ENCODE peak calls at places on chromosomes 11 and 22, in five cellular contexts. One of them, this sample, is unnamed.

GRCh38 chr11:117179048-117179999 is 781 bp downstream of the SIDT2 start:
- DNase-seq in tibial nerve: no peak
- DNase-seq in GM12878: peak
- DNase-seq in SK-N-SH: no peak
- DNase-seq in ovary: peak
- DNase-seq in this sample: no peak

GRCh38 chr11:67507242-67507890 is 596 bp downstream of the CDK2AP2 start:
- DNase-seq in tibial nerve: peak
- DNase-seq in GM12878: no peak
- DNase-seq in SK-N-SH: no peak
- DNase-seq in ovary: no peak
- DNase-seq in this sample: no peak

GRCh38 chr22:18055619-18056160 is 22.1 kb upstream of the PEX26 start:
- DNase-seq in tibial nerve: no peak
- DNase-seq in GM12878: no peak
- DNase-seq in SK-N-SH: no peak
- DNase-seq in ovary: no peak
- DNase-seq in this sample: no peak

GRCh38 chr11:116135897-116136296 is 631.7 kb upstream of the CADM1 start:
- DNase-seq in tibial nerve: no peak
- DNase-seq in GM12878: no peak
- DNase-seq in SK-N-SH: no peak
- DNase-seq in ovary: no peak
- DNase-seq in this sample: no peak

GRCh38 chr11:73184953-73185671 is 33.0 kb upstream of the P2RY2 start:
- DNase-seq in tibial nerve: no peak
- DNase-seq in GM12878: no peak
- DNase-seq in SK-N-SH: peak
- DNase-seq in ovary: no peak
- DNase-seq in this sample: no peak

GRCh38 chr22:32725369-32725988 is 76.0 kb upstream of the TIMP3 start:
- DNase-seq in tibial nerve: no peak
- DNase-seq in GM12878: no peak
- DNase-seq in SK-N-SH: no peak
- DNase-seq in ovary: no peak
- DNase-seq in this sample: no peak

GRCh38 chr11:102457865-102458264 is 5.3 kb upstream of the TMEM123 start:
- DNase-seq in tibial nerve: no peak
- DNase-seq in GM12878: no peak
- DNase-seq in SK-N-SH: no peak
- DNase-seq in ovary: no peak
- DNase-seq in this sample: no peak

GRCh38 chr11:132848336-132848735 is 684.0 kb downstream of the OPCML start:
- DNase-seq in tibial nerve: no peak
- DNase-seq in GM12878: no peak
- DNase-seq in SK-N-SH: no peak
- DNase-seq in ovary: no peak
- DNase-seq in this sample: no peak

GRCh38 chr11:134231958-134232674 is 7.6 kb downstream of the VPS26B start:
- DNase-seq in tibial nerve: no peak
- DNase-seq in GM12878: no peak
- DNase-seq in SK-N-SH: peak
- DNase-seq in ovary: no peak
- DNase-seq in this sample: no peak

GRCh38 chr11:132408877-132409276 is 1038.5 kb downstream of the NTM start:
- DNase-seq in tibial nerve: no peak
- DNase-seq in GM12878: peak
- DNase-seq in SK-N-SH: no peak
- DNase-seq in ovary: no peak
- DNase-seq in this sample: no peak

GRCh38 chr11:129611661-129612566 is 203.7 kb upstream of the TMEM45B start:
- DNase-seq in tibial nerve: no peak
- DNase-seq in GM12878: no peak
- DNase-seq in SK-N-SH: no peak
- DNase-seq in ovary: no peak
- DNase-seq in this sample: peak
- TF ChIP-seq EP300 in tibial nerve: no peak
- TF ChIP-seq EP300 in GM12878: no peak
- TF ChIP-seq EP300 in SK-N-SH: no peak
- TF ChIP-seq EP300 in ovary: no peak
- TF ChIP-seq EP300 in this sample: no peak

GRCh38 chr22:24543068-24543675 is 11.8 kb downstream of the GUCD1 start:
- DNase-seq in tibial nerve: no peak
- DNase-seq in GM12878: no peak
- DNase-seq in SK-N-SH: no peak
- DNase-seq in ovary: no peak
- DNase-seq in this sample: no peak

GRCh38 chr22:24543679-24544243 is 11.2 kb downstream of the GUCD1 start:
- DNase-seq in tibial nerve: no peak
- DNase-seq in GM12878: no peak
- DNase-seq in SK-N-SH: no peak
- DNase-seq in ovary: no peak
- DNase-seq in this sample: no peak

GRCh38 chr22:24542641-24543040 is 12.3 kb downstream of the GUCD1 start:
- DNase-seq in tibial nerve: no peak
- DNase-seq in GM12878: no peak
- DNase-seq in SK-N-SH: no peak
- DNase-seq in ovary: no peak
- DNase-seq in this sample: no peak

GRCh38 chr22:24540470-24540869 is 14.5 kb downstream of the GUCD1 start:
- DNase-seq in tibial nerve: no peak
- DNase-seq in GM12878: no peak
- DNase-seq in SK-N-SH: no peak
- DNase-seq in ovary: no peak
- DNase-seq in this sample: no peak

GRCh38 chr22:24541681-24542515 is 13.0 kb downstream of the GUCD1 start:
- DNase-seq in tibial nerve: no peak
- DNase-seq in GM12878: no peak
- DNase-seq in SK-N-SH: no peak
- DNase-seq in ovary: no peak
- DNase-seq in this sample: no peak
- TF ChIP-seq EP300 in tibial nerve: no peak
- TF ChIP-seq EP300 in GM12878: no peak
- TF ChIP-seq EP300 in SK-N-SH: no peak
- TF ChIP-seq EP300 in ovary: no peak
- TF ChIP-seq EP300 in this sample: no peak

DNA sequence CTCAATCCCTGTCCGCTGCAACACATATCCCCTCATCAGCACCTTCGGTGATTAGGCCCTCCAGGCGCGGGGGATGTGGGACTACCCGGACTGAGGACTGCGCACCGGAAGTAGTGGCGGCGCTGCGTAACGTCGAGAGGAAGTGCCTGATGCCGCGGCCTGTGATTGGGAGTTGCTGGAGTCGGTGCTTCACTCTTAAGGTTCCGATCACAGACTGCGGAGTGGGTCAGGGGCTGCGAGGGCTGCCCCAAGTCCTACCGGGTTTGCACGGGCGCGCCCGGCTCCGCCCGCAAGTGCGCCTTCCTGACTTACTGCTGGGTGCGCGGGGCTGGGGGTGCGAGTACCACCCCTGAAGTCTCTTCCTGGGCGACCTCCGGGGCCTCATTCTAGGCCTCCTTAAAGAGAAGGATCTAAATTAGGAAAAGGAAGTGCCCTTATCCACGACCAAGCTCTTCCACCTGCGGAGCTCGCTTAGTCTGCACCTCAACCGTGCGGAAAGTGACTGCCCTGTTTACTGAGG is at the start of gene ALKBH3:
- DNase-seq in tibial nerve: peak
- DNase-seq in GM12878: peak
- DNase-seq in SK-N-SH: peak
- DNase-seq in ovary: peak
- DNase-seq in this sample: peak
- TF ChIP-seq EP300 in tibial nerve: peak
- TF ChIP-seq EP300 in GM12878: no peak
- TF ChIP-seq EP300 in SK-N-SH: no peak
- TF ChIP-seq EP300 in ovary: no peak
- TF ChIP-seq EP300 in this sample: no peak

GRCh38 chr22:42938976-42939375 is 76.0 kb downstream of the PACSIN2 start:
- DNase-seq in tibial nerve: no peak
- DNase-seq in GM12878: no peak
- DNase-seq in SK-N-SH: no peak
- DNase-seq in ovary: no peak
- DNase-seq in this sample: no peak

GRCh38 chr22:42942351-42942750 is 72.6 kb downstream of the PACSIN2 start:
- DNase-seq in tibial nerve: no peak
- DNase-seq in GM12878: no peak
- DNase-seq in SK-N-SH: no peak
- DNase-seq in ovary: no peak
- DNase-seq in this sample: no peak

GRCh38 chr22:42939451-42939881 is 75.5 kb downstream of the PACSIN2 start:
- DNase-seq in tibial nerve: no peak
- DNase-seq in GM12878: no peak
- DNase-seq in SK-N-SH: no peak
- DNase-seq in ovary: no peak
- DNase-seq in this sample: no peak

GRCh38 chr22:42938449-42938848 is 76.5 kb downstream of the PACSIN2 start:
- DNase-seq in tibial nerve: no peak
- DNase-seq in GM12878: no peak
- DNase-seq in SK-N-SH: no peak
- DNase-seq in ovary: no peak
- DNase-seq in this sample: no peak

GRCh38 chr22:42939941-42940653 is 74.9 kb downstream of the PACSIN2 start:
- DNase-seq in tibial nerve: no peak
- DNase-seq in GM12878: no peak
- DNase-seq in SK-N-SH: no peak
- DNase-seq in ovary: no peak
- DNase-seq in this sample: no peak
- TF ChIP-seq EP300 in tibial nerve: peak
- TF ChIP-seq EP300 in GM12878: no peak
- TF ChIP-seq EP300 in SK-N-SH: no peak
- TF ChIP-seq EP300 in ovary: no peak
- TF ChIP-seq EP300 in this sample: no peak

GRCh38 chr11:17389205-17389956 is 922 bp upstream of the KCNJ11 start:
- DNase-seq in tibial nerve: no peak
- DNase-seq in GM12878: no peak
- DNase-seq in SK-N-SH: peak
- DNase-seq in ovary: peak
- DNase-seq in this sample: no peak
- TF ChIP-seq EP300 in tibial nerve: no peak
- TF ChIP-seq EP300 in GM12878: no peak
- TF ChIP-seq EP300 in SK-N-SH: no peak
- TF ChIP-seq EP300 in ovary: no peak
- TF ChIP-seq EP300 in this sample: no peak

DNA sequence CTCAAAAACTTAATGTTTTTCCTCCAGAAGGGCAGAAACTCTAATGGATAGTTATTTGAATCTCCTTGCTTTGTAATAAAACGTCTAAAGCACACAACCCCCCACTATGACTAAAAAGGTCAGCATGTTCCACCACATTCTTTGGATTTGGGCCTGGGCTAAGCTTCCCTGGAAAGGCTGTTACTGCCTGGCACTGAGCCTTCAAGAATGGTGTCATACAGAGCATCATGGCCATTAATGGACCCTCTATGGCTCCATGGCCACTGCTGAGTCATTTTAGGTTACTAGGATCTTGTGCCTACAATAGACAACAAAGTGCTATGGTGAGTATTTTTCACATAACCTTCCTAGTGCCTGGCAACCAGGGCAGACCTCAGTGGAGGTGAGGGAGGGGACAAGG is 242.6 kb upstream of the FAT3 start:
- DNase-seq in tibial nerve: peak
- DNase-seq in GM12878: no peak
- DNase-seq in SK-N-SH: no peak
- DNase-seq in ovary: peak
- DNase-seq in this sample: no peak
- TF ChIP-seq EP300 in tibial nerve: peak
- TF ChIP-seq EP300 in GM12878: no peak
- TF ChIP-seq EP300 in SK-N-SH: no peak
- TF ChIP-seq EP300 in ovary: no peak
- TF ChIP-seq EP300 in this sample: peak

GRCh38 chr22:49867303-49868250 is 13.9 kb downstream of the ZBED4 start:
- DNase-seq in tibial nerve: no peak
- DNase-seq in GM12878: no peak
- DNase-seq in SK-N-SH: no peak
- DNase-seq in ovary: no peak
- DNase-seq in this sample: no peak
- TF ChIP-seq EP300 in tibial nerve: no peak
- TF ChIP-seq EP300 in GM12878: no peak
- TF ChIP-seq EP300 in SK-N-SH: no peak
- TF ChIP-seq EP300 in ovary: no peak
- TF ChIP-seq EP300 in this sample: no peak

GRCh38 chr11:63567044-63567840 is 4.1 kb upstream of the PLAAT2 start:
- DNase-seq in tibial nerve: no peak
- DNase-seq in GM12878: peak
- DNase-seq in SK-N-SH: no peak
- DNase-seq in ovary: peak
- DNase-seq in this sample: peak
- TF ChIP-seq EP300 in tibial nerve: peak
- TF ChIP-seq EP300 in GM12878: peak
- TF ChIP-seq EP300 in SK-N-SH: no peak
- TF ChIP-seq EP300 in ovary: no peak
- TF ChIP-seq EP300 in this sample: no peak

GRCh38 chr22:25167082-25167481 is 32.6 kb upstream of the CRYBB3 start:
- DNase-seq in tibial nerve: no peak
- DNase-seq in GM12878: no peak
- DNase-seq in SK-N-SH: no peak
- DNase-seq in ovary: no peak
- DNase-seq in this sample: no peak
- TF ChIP-seq EP300 in tibial nerve: no peak
- TF ChIP-seq EP300 in GM12878: no peak
- TF ChIP-seq EP300 in SK-N-SH: no peak
- TF ChIP-seq EP300 in ovary: no peak
- TF ChIP-seq EP300 in this sample: no peak